ENCODE peak calls at places on chromosomes 4 and X, in seven cellular contexts. R, T, O, L, V, J and F are unnamed samples. For H3K4me1 and H3K27me3, the result is how much of the 10 kb centered on the place peaks cover.

GRCh38 chrX:39900788-39901170 is 197.0 kb downstream of the BCOR start:
- DNase-seq in R (no peak), T (no peak), O (no peak), L (no peak), V (no peak), J (no peak), F (no peak)

GRCh38 chr4:159105761-159106243 is 2.9 kb downstream of the RAPGEF2 start:
- DNase-seq in R (no peak), T (peak), O (no peak), L (no peak), V (peak), J (no peak), F (no peak)

GRCh38 chrX:70664726-70665125 is 220.1 kb downstream of the DLG3 start:
- DNase-seq in R (no peak), T (peak), O (peak), L (no peak), V (no peak), J (no peak), F (no peak)

GRCh38 chr4:128810331-128810870 is 901 bp downstream of the JADE1 start:
- DNase-seq in R (no peak), T (peak), O (no peak), L (peak), V (peak), J (peak), F (no peak)

GRCh38 chr4:24642941-24643628 is 58.7 kb upstream of the DHX15 start:
- DNase-seq in R (no peak), T (peak), O (peak), L (no peak), V (no peak), J (no peak), F (no peak)

GRCh38 chr4:13545394-13545808 is 1.1 kb upstream of the NKX3-2 start:
- DNase-seq in R (no peak), T (no peak), O (no peak), L (no peak), V (no peak), J (no peak), F (no peak)

GRCh38 chr4:177348348-177348747 is 38.7 kb downstream of the NEIL3 start:
- DNase-seq in R (no peak), T (no peak), O (no peak), L (no peak), V (no peak), J (no peak), F (no peak)

GRCh38 chr4:76987153-76987562 is 37.6 kb downstream of the SEPTIN11 start:
- DNase-seq in R (peak), T (no peak), O (peak), L (no peak), V (peak), J (no peak), F (no peak)

GRCh38 chrX:48939417-48940228 is 17.8 kb downstream of the OTUD5 start:
- DNase-seq in R (no peak), T (no peak), O (no peak), L (no peak), V (no peak), J (peak), F (no peak)

GRCh38 chrX:48938721-48939416 is 18.5 kb downstream of the OTUD5 start:
- DNase-seq in R (no peak), T (no peak), O (no peak), L (no peak), V (no peak), J (peak), F (peak)

GRCh38 chrX:48936429-48937064 is 17.7 kb upstream of the PIM2 start:
- DNase-seq in R (no peak), T (no peak), O (no peak), L (no peak), V (no peak), J (no peak), F (no peak)

GRCh38 chrX:48934581-48935331 is 15.9 kb upstream of the PIM2 start:
- DNase-seq in R (no peak), T (no peak), O (no peak), L (no peak), V (no peak), J (no peak), F (no peak)

GRCh38 chrX:48937065-48937907 is 18.5 kb upstream of the PIM2 start:
- DNase-seq in R (peak), T (no peak), O (peak), L (peak), V (peak), J (peak), F (peak)
- H3K4me1 ChIP-seq in R (under half), T (under half), O (under half), L (under half), V (under half), J (under half), F (half or more)

DNA sequence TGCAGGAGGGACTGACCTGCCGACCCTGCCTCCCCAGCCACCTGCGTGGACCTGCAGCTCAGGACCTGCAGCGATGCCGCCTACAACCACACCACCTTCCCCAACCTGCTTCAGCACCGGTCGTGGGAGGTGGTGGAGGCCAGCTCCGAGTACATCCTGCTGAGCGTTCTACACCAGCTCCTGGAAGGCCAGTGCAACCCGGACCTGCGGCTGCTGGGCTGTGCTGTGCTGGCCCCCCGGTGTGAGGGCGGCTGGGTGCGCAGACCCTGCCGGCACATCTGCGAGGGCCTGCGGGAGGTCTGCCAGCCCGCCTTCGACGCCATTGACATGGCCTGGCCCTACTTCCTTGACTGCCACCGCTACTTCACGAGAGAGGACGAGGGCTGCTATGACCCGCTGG is 8.5 kb downstream of the CPZ start:
- DNase-seq in R (peak), T (no peak), O (no peak), L (no peak), V (peak), J (no peak), F (no peak)
- H3K27me3 ChIP-seq in R (under half), T (under half), O (under half), L (under half), V (under half), J (under half), F (under half)

DNA sequence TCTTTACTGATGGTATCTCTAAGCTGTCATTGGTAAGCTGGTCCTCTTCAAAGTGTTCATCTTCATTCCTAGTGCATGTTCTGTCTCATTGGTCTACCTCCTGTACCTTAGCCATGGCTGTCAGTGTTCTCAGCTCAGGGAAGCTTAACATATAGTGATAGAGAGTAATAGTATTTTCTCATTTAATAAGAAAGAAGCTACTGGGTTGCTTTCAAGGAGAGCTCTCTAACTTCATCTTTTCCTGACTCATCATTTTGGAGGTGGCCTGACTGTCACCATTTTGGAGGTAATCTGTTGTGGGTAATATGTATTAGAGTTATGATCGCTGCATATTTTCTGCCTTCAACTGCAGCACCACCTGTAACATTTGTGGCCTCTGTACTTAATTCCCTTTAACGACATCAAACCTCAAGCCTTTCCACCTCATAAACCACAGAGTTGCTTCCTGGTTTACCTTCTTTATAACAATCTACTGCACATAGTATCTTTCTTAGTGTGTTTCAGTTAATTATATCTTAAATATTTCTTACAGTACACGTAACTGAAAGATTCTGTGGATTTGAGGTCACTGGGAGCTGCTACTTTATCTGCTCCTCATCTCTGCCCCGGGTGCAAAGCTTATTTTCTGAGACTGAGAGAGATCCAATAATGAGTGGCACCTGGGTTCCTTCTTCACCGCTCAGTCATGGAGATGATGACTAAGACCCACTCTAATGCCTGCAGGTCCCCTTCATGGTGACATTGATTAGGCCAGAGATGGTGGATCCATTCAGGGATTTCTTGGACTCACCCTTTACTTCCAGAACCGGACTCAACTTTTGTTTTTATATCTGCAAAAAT is 474.1 kb upstream of the TECRL start:
- DNase-seq in R (no peak), T (no peak), O (no peak), L (no peak), V (no peak), J (no peak), F (no peak)
- H3K4me1 ChIP-seq in R (under half), T (under half), O (under half), L (under half), V (under half), J (under half), F (under half)

DNA sequence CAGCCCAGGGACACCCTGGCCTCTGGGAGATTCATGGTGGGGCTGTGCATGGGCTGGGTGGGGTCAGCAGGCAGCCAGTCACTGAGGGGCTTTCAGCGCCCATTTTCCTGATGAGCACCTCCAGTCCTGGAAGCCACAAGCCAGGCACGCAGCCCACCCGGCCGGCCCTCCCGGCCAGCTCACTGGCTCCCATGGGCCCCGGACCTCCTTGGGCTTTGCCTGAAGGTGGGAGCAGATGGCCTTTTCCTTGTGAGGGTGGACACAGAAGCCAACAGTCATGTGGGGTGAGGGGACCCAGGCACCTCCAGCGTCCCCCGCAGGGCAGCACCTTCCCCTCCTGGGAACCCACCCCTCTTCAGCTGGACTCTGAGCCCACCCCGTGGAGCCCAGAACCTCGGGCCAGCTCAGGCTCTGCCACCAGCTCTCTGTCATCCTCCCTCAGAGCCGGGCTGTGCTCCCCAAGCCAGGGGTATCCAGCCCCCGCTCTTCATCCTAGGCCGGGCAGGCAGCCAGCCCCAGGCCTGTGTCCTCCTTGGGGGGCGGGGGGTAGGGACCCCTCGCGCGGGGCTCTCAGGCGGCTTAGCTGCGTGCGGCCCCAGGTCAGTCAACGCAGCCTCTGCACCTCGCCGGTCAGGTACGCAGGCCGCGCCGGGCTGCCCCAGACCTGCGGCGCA is 798 bp upstream of the FGFR3 start:
- DNase-seq in R (no peak), T (no peak), O (no peak), L (no peak), V (no peak), J (no peak), F (no peak)
- H3K27me3 ChIP-seq in R (under half), T (under half), O (under half), L (under half), V (under half), J (under half), F (under half)